ENCODE peak calls at places on chromosomes 7 and 10, in eight cellular contexts. One of them, this sample, is unnamed.

GRCh38 chr10:95096143-95096542 is 26.8 kb upstream of the CYP2C8 start:
- DNase-seq in endothelial cell: no peak
- DNase-seq in upper lobe of right lung: no peak
- DNase-seq in germinal center: no peak
- DNase-seq in fibroblast of the conjunctiva: no peak
- DNase-seq in sciatic nerve: no peak
- DNase-seq in activated T-helper 1 cell treated with anti-CD3 and anti-CD28 coated beads, Interleukin-2, amount 50 U/mL, for 16 hours: no peak
- DNase-seq in NCI-H1417 treated with DMSO at 0.1 percent for 48 hours: no peak
- DNase-seq in this sample: no peak

GRCh38 chr10:69552268-69552667 is 21.0 kb downstream of the NEUROG3 start:
- DNase-seq in fibroblast of the conjunctiva: no peak
- DNase-seq in sciatic nerve: no peak
- DNase-seq in upper lobe of right lung: no peak
- DNase-seq in NCI-H1417 treated with DMSO at 0.1 percent for 48 hours: no peak
- DNase-seq in activated T-helper 1 cell treated with anti-CD3 and anti-CD28 coated beads, Interleukin-2, amount 50 U/mL, for 16 hours: no peak
- DNase-seq in endothelial cell: no peak
- DNase-seq in germinal center: no peak
- DNase-seq in this sample: no peak

GRCh38 chr10:62618576-62619408 is 185.7 kb upstream of the ADO start:
- DNase-seq in NCI-H1417 treated with DMSO at 0.1 percent for 48 hours: no peak
- DNase-seq in endothelial cell: no peak
- DNase-seq in activated T-helper 1 cell treated with anti-CD3 and anti-CD28 coated beads, Interleukin-2, amount 50 U/mL, for 16 hours: no peak
- DNase-seq in sciatic nerve: no peak
- DNase-seq in fibroblast of the conjunctiva: no peak
- DNase-seq in germinal center: peak; percentile 35
- DNase-seq in upper lobe of right lung: no peak
- DNase-seq in this sample: no peak

GRCh38 chr7:29977926-29978652 is 11.5 kb downstream of the SCRN1 start:
- DNase-seq in endothelial cell: peak; percentile 23
- DNase-seq in sciatic nerve: no peak
- DNase-seq in NCI-H1417 treated with DMSO at 0.1 percent for 48 hours: no peak
- DNase-seq in germinal center: no peak
- DNase-seq in activated T-helper 1 cell treated with anti-CD3 and anti-CD28 coated beads, Interleukin-2, amount 50 U/mL, for 16 hours: no peak
- DNase-seq in fibroblast of the conjunctiva: no peak
- DNase-seq in upper lobe of right lung: no peak
- DNase-seq in this sample: no peak

GRCh38 chr10:48931188-48931587 is 8.5 kb downstream of the LRRC18 start:
- DNase-seq in sciatic nerve: no peak
- DNase-seq in activated T-helper 1 cell treated with anti-CD3 and anti-CD28 coated beads, Interleukin-2, amount 50 U/mL, for 16 hours: no peak
- DNase-seq in NCI-H1417 treated with DMSO at 0.1 percent for 48 hours: no peak
- DNase-seq in upper lobe of right lung: no peak
- DNase-seq in endothelial cell: no peak
- DNase-seq in germinal center: no peak
- DNase-seq in fibroblast of the conjunctiva: no peak
- DNase-seq in this sample: no peak

GRCh38 chr10:46539596-46540411 is 16.7 kb downstream of the GPRIN2 start:
- DNase-seq in germinal center: no peak
- DNase-seq in NCI-H1417 treated with DMSO at 0.1 percent for 48 hours: no peak
- DNase-seq in endothelial cell: no peak
- DNase-seq in activated T-helper 1 cell treated with anti-CD3 and anti-CD28 coated beads, Interleukin-2, amount 50 U/mL, for 16 hours: no peak
- DNase-seq in sciatic nerve: peak; percentile 53
- DNase-seq in upper lobe of right lung: peak; percentile 63
- DNase-seq in fibroblast of the conjunctiva: peak; percentile 27
- DNase-seq in this sample: no peak

GRCh38 chr10:80410578-80411145 is 2.3 kb downstream of the PRXL2A start:
- DNase-seq in activated T-helper 1 cell treated with anti-CD3 and anti-CD28 coated beads, Interleukin-2, amount 50 U/mL, for 16 hours: no peak
- DNase-seq in fibroblast of the conjunctiva: no peak
- DNase-seq in upper lobe of right lung: no peak
- DNase-seq in germinal center: no peak
- DNase-seq in endothelial cell: no peak
- DNase-seq in sciatic nerve: no peak
- DNase-seq in NCI-H1417 treated with DMSO at 0.1 percent for 48 hours: no peak
- DNase-seq in this sample: no peak

GRCh38 chr7:80039255-80039884 is 95.3 kb upstream of the GNAI1 start:
- DNase-seq in upper lobe of right lung: no peak
- DNase-seq in sciatic nerve: no peak
- DNase-seq in activated T-helper 1 cell treated with anti-CD3 and anti-CD28 coated beads, Interleukin-2, amount 50 U/mL, for 16 hours: no peak
- DNase-seq in NCI-H1417 treated with DMSO at 0.1 percent for 48 hours: no peak
- DNase-seq in endothelial cell: no peak
- DNase-seq in fibroblast of the conjunctiva: no peak
- DNase-seq in germinal center: no peak
- DNase-seq in this sample: no peak

GRCh38 chr7:43496596-43496995 is 86.3 kb upstream of the STK17A start:
- DNase-seq in germinal center: no peak
- DNase-seq in upper lobe of right lung: no peak
- DNase-seq in sciatic nerve: no peak
- DNase-seq in fibroblast of the conjunctiva: no peak
- DNase-seq in endothelial cell: no peak
- DNase-seq in NCI-H1417 treated with DMSO at 0.1 percent for 48 hours: no peak
- DNase-seq in activated T-helper 1 cell treated with anti-CD3 and anti-CD28 coated beads, Interleukin-2, amount 50 U/mL, for 16 hours: no peak
- DNase-seq in this sample: no peak